ENCODE peak calls at places on chromosome 22, in seven cellular contexts. One of them, this sample, is unnamed.

GRCh38 chr22:32326647-32327046 is 31.0 kb upstream of the RFPL3 start:
- DNase-seq in NCI-H460: no peak
- DNase-seq in mucosa of descending colon: no peak
- DNase-seq in colonic mucosa: no peak
- DNase-seq in aorta: no peak
- DNase-seq in iris pigment epithelial cell: no peak
- DNase-seq in cardiac fibroblast: no peak
- DNase-seq in this sample: peak

GRCh38 chr22:35150163-35151107 is 84.5 kb downstream of the ISX start:
- DNase-seq in aorta: peak
- DNase-seq in NCI-H460: peak
- DNase-seq in colonic mucosa: peak
- DNase-seq in mucosa of descending colon: peak
- DNase-seq in cardiac fibroblast: peak
- DNase-seq in iris pigment epithelial cell: peak
- DNase-seq in this sample: peak

GRCh38 chr22:24831678-24832077 is 25.7 kb downstream of the SGSM1 start:
- DNase-seq in aorta: no peak
- DNase-seq in cardiac fibroblast: no peak
- DNase-seq in mucosa of descending colon: peak
- DNase-seq in iris pigment epithelial cell: no peak
- DNase-seq in NCI-H460: no peak
- DNase-seq in colonic mucosa: no peak
- DNase-seq in this sample: no peak

GRCh38 chr22:44361391-44362126 is 48.8 kb upstream of the SHISAL1 start:
- DNase-seq in NCI-H460: no peak
- DNase-seq in mucosa of descending colon: peak
- DNase-seq in cardiac fibroblast: no peak
- DNase-seq in colonic mucosa: no peak
- DNase-seq in iris pigment epithelial cell: no peak
- DNase-seq in aorta: peak
- DNase-seq in this sample: no peak

GRCh38 chr22:22169923-22170322 is 74.7 kb upstream of the VPREB1 start:
- DNase-seq in aorta: no peak
- DNase-seq in NCI-H460: no peak
- DNase-seq in mucosa of descending colon: no peak
- DNase-seq in colonic mucosa: no peak
- DNase-seq in cardiac fibroblast: no peak
- DNase-seq in iris pigment epithelial cell: no peak
- DNase-seq in this sample: no peak

GRCh38 chr22:42468841-42469240 is 36.6 kb upstream of the NFAM1 start:
- DNase-seq in NCI-H460: no peak
- DNase-seq in cardiac fibroblast: no peak
- DNase-seq in mucosa of descending colon: no peak
- DNase-seq in colonic mucosa: no peak
- DNase-seq in iris pigment epithelial cell: peak
- DNase-seq in aorta: peak
- DNase-seq in this sample: no peak

GRCh38 chr22:46233231-46233630 is 16.9 kb downstream of the CDPF1 start:
- DNase-seq in iris pigment epithelial cell: no peak
- DNase-seq in cardiac fibroblast: peak
- DNase-seq in mucosa of descending colon: no peak
- DNase-seq in colonic mucosa: no peak
- DNase-seq in aorta: peak
- DNase-seq in NCI-H460: no peak
- DNase-seq in this sample: no peak

GRCh38 chr22:20494978-20495860 is at the start of gene KLHL22:
- DNase-seq in NCI-H460: no peak
- DNase-seq in iris pigment epithelial cell: peak
- DNase-seq in cardiac fibroblast: no peak
- DNase-seq in mucosa of descending colon: peak
- DNase-seq in colonic mucosa: peak
- DNase-seq in aorta: peak
- DNase-seq in this sample: peak

GRCh38 chr22:24421428-24421931 is 5.9 kb upstream of the ADORA2A start:
- DNase-seq in cardiac fibroblast: no peak
- DNase-seq in mucosa of descending colon: no peak
- DNase-seq in aorta: no peak
- DNase-seq in colonic mucosa: no peak
- DNase-seq in iris pigment epithelial cell: no peak
- DNase-seq in NCI-H460: no peak
- DNase-seq in this sample: no peak

GRCh38 chr22:47292546-47293320 is 530.3 kb downstream of the TBC1D22A start:
- DNase-seq in aorta: no peak
- DNase-seq in colonic mucosa: no peak
- DNase-seq in cardiac fibroblast: peak
- DNase-seq in NCI-H460: no peak
- DNase-seq in mucosa of descending colon: no peak
- DNase-seq in iris pigment epithelial cell: peak
- DNase-seq in this sample: no peak

GRCh38 chr22:45246060-45246985 is 5.6 kb upstream of the KIAA0930 start:
- DNase-seq in NCI-H460: peak
- DNase-seq in mucosa of descending colon: peak
- DNase-seq in colonic mucosa: peak
- DNase-seq in aorta: peak
- DNase-seq in iris pigment epithelial cell: peak
- DNase-seq in cardiac fibroblast: peak
- DNase-seq in this sample: peak

GRCh38 chr22:23225724-23226496 is 45.6 kb downstream of the BCR start:
- DNase-seq in mucosa of descending colon: peak
- DNase-seq in colonic mucosa: peak
- DNase-seq in aorta: peak
- DNase-seq in NCI-H460: peak
- DNase-seq in cardiac fibroblast: peak
- DNase-seq in iris pigment epithelial cell: peak
- DNase-seq in this sample: peak

GRCh38 chr22:35384973-35385588 is 4.2 kb downstream of the HMOX1 start:
- DNase-seq in aorta: no peak
- DNase-seq in iris pigment epithelial cell: no peak
- DNase-seq in colonic mucosa: no peak
- DNase-seq in mucosa of descending colon: no peak
- DNase-seq in cardiac fibroblast: no peak
- DNase-seq in NCI-H460: no peak
- DNase-seq in this sample: no peak

GRCh38 chr22:22410121-22410520 is 98.4 kb downstream of the ZNF280B start:
- DNase-seq in mucosa of descending colon: peak
- DNase-seq in iris pigment epithelial cell: no peak
- DNase-seq in colonic mucosa: no peak
- DNase-seq in NCI-H460: no peak
- DNase-seq in cardiac fibroblast: peak
- DNase-seq in aorta: no peak
- DNase-seq in this sample: no peak

GRCh38 chr22:39490966-39491680 is 11.0 kb upstream of the MIEF1 start:
- DNase-seq in cardiac fibroblast: no peak
- DNase-seq in colonic mucosa: no peak
- DNase-seq in mucosa of descending colon: no peak
- DNase-seq in iris pigment epithelial cell: no peak
- DNase-seq in aorta: no peak
- DNase-seq in NCI-H460: no peak
- DNase-seq in this sample: no peak

GRCh38 chr22:45455212-45455611 is 41.7 kb downstream of the RIBC2 start:
- DNase-seq in NCI-H460: no peak
- DNase-seq in aorta: no peak
- DNase-seq in iris pigment epithelial cell: no peak
- DNase-seq in colonic mucosa: no peak
- DNase-seq in cardiac fibroblast: no peak
- DNase-seq in mucosa of descending colon: no peak
- DNase-seq in this sample: no peak

GRCh38 chr22:42691440-42691839 is 29.2 kb downstream of the A4GALT start:
- DNase-seq in cardiac fibroblast: no peak
- DNase-seq in mucosa of descending colon: no peak
- DNase-seq in colonic mucosa: no peak
- DNase-seq in iris pigment epithelial cell: no peak
- DNase-seq in NCI-H460: no peak
- DNase-seq in aorta: no peak
- DNase-seq in this sample: no peak

GRCh38 chr22:31127181-31127772 is 4.5 kb downstream of the INPP5J start:
- DNase-seq in NCI-H460: no peak
- DNase-seq in cardiac fibroblast: no peak
- DNase-seq in mucosa of descending colon: peak
- DNase-seq in aorta: no peak
- DNase-seq in iris pigment epithelial cell: no peak
- DNase-seq in colonic mucosa: no peak
- DNase-seq in this sample: no peak

GRCh38 chr22:27329966-27330645 is 471.4 kb downstream of the MN1 start:
- DNase-seq in cardiac fibroblast: no peak
- DNase-seq in aorta: no peak
- DNase-seq in iris pigment epithelial cell: no peak
- DNase-seq in colonic mucosa: no peak
- DNase-seq in mucosa of descending colon: no peak
- DNase-seq in NCI-H460: no peak
- DNase-seq in this sample: no peak

GRCh38 chr22:38422615-38423511 is 32.1 kb downstream of the KCNJ4 start:
- DNase-seq in colonic mucosa: peak
- DNase-seq in iris pigment epithelial cell: no peak
- DNase-seq in mucosa of descending colon: peak
- DNase-seq in cardiac fibroblast: no peak
- DNase-seq in NCI-H460: no peak
- DNase-seq in aorta: no peak
- DNase-seq in this sample: no peak

GRCh38 chr22:39999144-39999757 is 4.5 kb downstream of the FAM83F start:
- DNase-seq in colonic mucosa: peak
- DNase-seq in cardiac fibroblast: peak
- DNase-seq in NCI-H460: peak
- DNase-seq in aorta: peak
- DNase-seq in iris pigment epithelial cell: peak
- DNase-seq in mucosa of descending colon: peak
- DNase-seq in this sample: no peak

GRCh38 chr22:31148516-31148915 is 8.2 kb upstream of the PLA2G3 start:
- DNase-seq in iris pigment epithelial cell: peak
- DNase-seq in mucosa of descending colon: no peak
- DNase-seq in NCI-H460: no peak
- DNase-seq in cardiac fibroblast: peak
- DNase-seq in aorta: peak
- DNase-seq in colonic mucosa: no peak
- DNase-seq in this sample: no peak

GRCh38 chr22:37803195-37803635 is 4.5 kb upstream of the GCAT start:
- DNase-seq in iris pigment epithelial cell: no peak
- DNase-seq in aorta: no peak
- DNase-seq in cardiac fibroblast: no peak
- DNase-seq in NCI-H460: no peak
- DNase-seq in colonic mucosa: no peak
- DNase-seq in mucosa of descending colon: no peak
- DNase-seq in this sample: no peak

GRCh38 chr22:46791201-46791731 is 28.8 kb downstream of the TBC1D22A start:
- DNase-seq in cardiac fibroblast: peak
- DNase-seq in mucosa of descending colon: no peak
- DNase-seq in iris pigment epithelial cell: peak
- DNase-seq in aorta: peak
- DNase-seq in colonic mucosa: no peak
- DNase-seq in NCI-H460: no peak
- DNase-seq in this sample: no peak

GRCh38 chr22:20180640-20181039 is 29.8 kb upstream of the CCDC188 start:
- DNase-seq in cardiac fibroblast: no peak
- DNase-seq in aorta: no peak
- DNase-seq in mucosa of descending colon: no peak
- DNase-seq in NCI-H460: no peak
- DNase-seq in iris pigment epithelial cell: no peak
- DNase-seq in colonic mucosa: no peak
- DNase-seq in this sample: no peak

GRCh38 chr22:50186181-50186731 is 543 bp downstream of the TRABD start:
- DNase-seq in colonic mucosa: no peak
- DNase-seq in cardiac fibroblast: no peak
- DNase-seq in aorta: no peak
- DNase-seq in iris pigment epithelial cell: no peak
- DNase-seq in mucosa of descending colon: peak
- DNase-seq in NCI-H460: no peak
- DNase-seq in this sample: no peak